ENCODE peak calls at places on chromosomes 7 and 10, in seven cellular contexts. T is body of pancreas; A is endodermal cell; F is heart right ventricle; G is H9; D is left ventricle myocardium inferior; J is naive thymus-derived CD4-positive, alpha-beta T cell. Y is an unnamed sample. For H3K9me3, the result is how much of the 10 kb centered on the place peaks cover.

GRCh38 chr7:44693641-44694313 is 54.9 kb upstream of the ZMIZ2 start:
- DNase-seq in F (peak), D (peak), J (no peak), A (no peak), G (no peak), T (no peak), Y (no peak)

GRCh38 chr7:50357346-50357745 is 52.8 kb downstream of the IKZF1 start:
- DNase-seq in G (no peak), T (no peak), F (no peak), J (no peak), A (no peak), D (no peak), Y (no peak)

GRCh38 chr7:55140981-55141278 is 122.1 kb downstream of the EGFR start:
- DNase-seq in G (no peak), F (no peak), J (no peak), D (no peak), A (no peak), T (no peak), Y (no peak)

GRCh38 chr7:130234078-130234477 is 26.4 kb downstream of the SSMEM1 start:
- DNase-seq in D (no peak), J (no peak), G (no peak), F (no peak), A (no peak), T (no peak), Y (no peak)

GRCh38 chr10:84765656-84766055 is 437.3 kb downstream of the CCSER2 start:
- DNase-seq in G (no peak), A (no peak), D (no peak), F (no peak), J (no peak), T (no peak), Y (no peak)

GRCh38 chr10:60613434-60613833 is 164.8 kb upstream of the CDK1 start:
- DNase-seq in D (no peak), A (no peak), T (no peak), F (no peak), G (no peak), J (no peak), Y (no peak)

GRCh38 chr7:66189695-66190503 is 15.2 kb upstream of the TPST1 start:
- DNase-seq in G (no peak), D (no peak), A (no peak), F (no peak), T (no peak), J (no peak), Y (no peak)

GRCh38 chr10:47350671-47351640 is 2.8 kb downstream of the RBP3 start:
- DNase-seq in A (no peak), J (no peak), F (no peak), G (no peak), D (no peak), T (no peak), Y (no peak)

GRCh38 chr10:80324086-80324485 is 32.5 kb downstream of the DYDC1 start:
- DNase-seq in A (no peak), F (no peak), D (no peak), J (no peak), G (no peak), T (no peak), Y (no peak)

GRCh38 chr7:17233643-17234397 is 64.6 kb upstream of the AHR start:
- DNase-seq in T (no peak), J (no peak), D (no peak), F (no peak), A (no peak), G (no peak), Y (peak)

GRCh38 chr7:42407828-42408227 is 170.8 kb upstream of the GLI3 start:
- DNase-seq in T (no peak), J (no peak), F (no peak), G (no peak), D (no peak), A (no peak), Y (no peak)

GRCh38 chr7:34452363-34452762 is 205.7 kb upstream of the NPSR1 start:
- DNase-seq in G (no peak), T (no peak), J (no peak), A (no peak), D (no peak), F (no peak), Y (no peak)

GRCh38 chr7:43637114-43637806 is 54.4 kb downstream of the STK17A start:
- DNase-seq in A (no peak), T (no peak), G (no peak), D (no peak), F (no peak), J (no peak), Y (no peak)

GRCh38 chr10:45034301-45034700 is 33.6 kb downstream of the ZNF22 start:
- DNase-seq in A (no peak), J (no peak), F (no peak), G (no peak), T (no peak), D (no peak), Y (no peak)

GRCh38 chr7:50851451-50851850 is 68.8 kb upstream of the GRB10 start:
- DNase-seq in F (no peak), D (no peak), A (no peak), T (no peak), G (no peak), J (no peak), Y (no peak)

GRCh38 chr10:132111121-132111731 is 45.5 kb downstream of the JAKMIP3 start:
- DNase-seq in F (peak), D (peak), G (no peak), J (no peak), T (no peak), A (peak), Y (peak)

GRCh38 chr7:139254728-139255127 is 23.7 kb downstream of the UBN2 start:
- DNase-seq in J (no peak), G (no peak), A (no peak), T (no peak), D (no peak), F (no peak), Y (no peak)

GRCh38 chr10:3249292-3249889 is 76.8 kb upstream of the PITRM1 start:
- DNase-seq in A (no peak), J (no peak), G (no peak), T (no peak), F (no peak), D (no peak), Y (no peak)

GRCh38 chr7:55305130-55305529 is 60.0 kb upstream of the LANCL2 start:
- DNase-seq in D (no peak), T (no peak), F (no peak), A (no peak), J (no peak), G (no peak), Y (no peak)

GRCh38 chr10:43700306-43700705 is 51.6 kb upstream of the ZNF32 start:
- DNase-seq in J (no peak), F (no peak), D (no peak), G (no peak), A (no peak), T (no peak), Y (no peak)

GRCh38 chr10:69742928-69743602 is 58.6 kb upstream of the COL13A1 start:
- DNase-seq in F (no peak), D (no peak), A (peak), T (peak), G (peak), J (no peak), Y (no peak)

GRCh38 chr7:50304158-50304910 is at the start of gene IKZF1:
- DNase-seq in A (peak), F (peak), T (peak), J (peak), D (peak), G (peak), Y (peak)

GRCh38 chr7:44982535-44982923 is 3.7 kb upstream of the MYO1G start:
- DNase-seq in D (no peak), F (no peak), T (no peak), A (no peak), G (no peak), J (no peak), Y (no peak)

GRCh38 chr10:12704488-12704887 is 297.0 kb downstream of the CCDC3 start:
- DNase-seq in T (no peak), G (no peak), D (no peak), A (no peak), F (no peak), J (no peak), Y (no peak)

GRCh38 chr7:2353650-2354172 is 916 bp upstream of the EIF3B start:
- DNase-seq in D (peak), J (no peak), A (peak), G (peak), T (peak), F (peak), Y (peak)

GRCh38 chr10:125348536-125348935 is 188.2 kb upstream of the CTBP2 start:
- DNase-seq in T (no peak), A (no peak), F (no peak), G (no peak), J (no peak), D (no peak), Y (no peak)

GRCh38 chr7:149220534-149220933 is 18.9 kb upstream of the ZNF212 start:
- DNase-seq in F (no peak), D (no peak), G (no peak), J (no peak), A (no peak), T (no peak), Y (no peak)

GRCh38 chr10:121356187-121356586 is 242.1 kb downstream of the FGFR2 start:
- DNase-seq in J (no peak), A (no peak), D (no peak), G (no peak), F (no peak), T (no peak), Y (no peak)

GRCh38 chr10:48659790-48660189 is 24.9 kb upstream of the WDFY4 start:
- DNase-seq in J (no peak), D (no peak), G (no peak), A (no peak), F (no peak), T (no peak), Y (no peak)

DNA sequence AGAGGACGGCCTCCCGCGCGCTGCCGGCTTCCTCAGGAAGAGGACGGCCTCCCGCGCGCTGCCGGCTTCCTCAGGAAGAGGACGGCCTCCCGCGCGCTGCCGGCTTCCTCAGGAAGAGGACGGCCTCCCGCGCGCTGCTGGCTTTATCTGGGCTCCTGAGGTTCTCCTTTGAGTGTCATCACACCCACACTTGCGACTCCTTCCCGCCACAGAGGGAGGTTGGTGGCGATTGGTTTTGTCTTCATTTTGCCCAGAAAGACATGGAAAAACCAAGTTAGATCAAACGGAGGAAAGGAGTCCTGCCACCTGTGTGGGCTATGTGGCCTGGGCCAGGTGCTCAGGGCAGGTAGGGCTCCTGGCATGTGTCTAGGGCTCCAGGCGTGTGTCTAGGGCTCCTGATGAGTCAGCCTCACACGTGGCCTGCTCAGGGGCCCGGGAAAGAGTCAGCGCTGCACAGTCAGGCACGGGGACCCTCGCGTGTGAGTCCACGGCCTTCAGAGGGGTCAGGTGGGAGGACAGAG is 138.0 kb downstream of the VIPR2 start:
- DNase-seq in T (no peak), G (no peak), J (no peak), D (no peak), A (no peak), F (no peak), Y (no peak)
- H3K9me3 ChIP-seq in T (under half), G (under half), J (under half), D (under half), A (under half), F (under half), Y (under half)

DNA sequence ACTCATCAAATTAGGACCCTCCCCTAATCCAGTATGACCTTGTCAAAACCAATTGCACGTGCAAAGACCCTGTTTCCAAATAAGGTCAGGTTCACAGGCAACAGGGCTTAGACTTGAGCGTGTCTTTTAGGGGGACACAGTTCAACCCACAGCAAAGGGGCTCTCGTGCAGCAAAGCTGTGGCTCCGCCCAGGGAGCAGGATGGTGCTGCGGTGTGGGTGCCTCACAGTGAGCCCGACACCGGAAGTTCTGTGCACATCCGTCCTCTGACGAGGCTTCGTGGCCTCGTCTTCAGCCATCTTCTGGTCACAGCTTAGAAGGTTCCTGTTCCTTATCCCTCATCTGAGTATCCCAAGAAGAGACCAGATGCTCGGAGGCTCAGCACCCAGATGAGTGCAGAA is 509.2 kb upstream of the FOXK1 start:
- DNase-seq in T (no peak), J (no peak), D (no peak), G (no peak), A (no peak), F (no peak), Y (no peak)
- H3K9me3 ChIP-seq in T (under half), J (under half), D (under half), G (under half), A (under half), F (under half), Y (under half)

DNA sequence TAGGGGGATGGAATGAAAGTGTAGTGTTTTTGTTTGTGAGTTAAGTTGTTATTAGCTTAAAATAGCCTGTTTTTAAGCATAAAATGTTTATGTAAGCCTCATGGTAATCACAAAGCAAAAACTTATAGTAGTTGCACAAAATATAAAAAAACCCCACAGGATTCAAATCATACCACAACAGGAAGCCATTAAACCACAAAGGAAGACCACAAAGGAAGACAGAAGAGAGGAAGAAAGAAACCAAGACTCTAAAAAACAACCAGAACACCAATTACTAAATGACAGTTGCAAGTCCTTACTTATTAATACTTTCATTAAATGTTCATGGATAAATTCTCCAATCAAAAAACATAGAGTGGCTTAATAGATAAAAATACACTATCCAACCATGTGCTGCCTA is 63.6 kb downstream of the ANKRD7 start:
- DNase-seq in J (no peak), F (no peak), G (no peak), A (no peak), D (no peak), T (no peak), Y (no peak)
- H3K9me3 ChIP-seq in J (under half), F (under half), G (under half), A (under half), D (under half), T (under half), Y (under half)

GRCh38 chr7:98647326-98647725 is 30.2 kb downstream of the NPTX2 start:
- DNase-seq in F (no peak), D (no peak), T (no peak), G (no peak), A (no peak), J (no peak), Y (no peak)
- H3K9me3 ChIP-seq in F (under half), D (under half), T (under half), G (under half), A (under half), J (under half), Y (under half)

GRCh38 chr7:158327012-158327411 is 260.6 kb downstream of the PTPRN2 start:
- DNase-seq in F (no peak), T (no peak), A (peak), J (no peak), D (no peak), G (no peak), Y (no peak)
- H3K9me3 ChIP-seq in F (under half), T (under half), A (half or more), J (under half), D (under half), G (under half), Y (under half)